ENCODE peak calls at places on chromosome 14, in five cellular contexts. V, H, N, K and S are unnamed samples.

GRCh38 chr14:48936352-48936751 is 649.8 kb downstream of the RPS29 start:
- DNase-seq in V (peak; percentile 49), H (peak; percentile 83), N (no peak), K (peak; percentile 63), S (peak; percentile 39)

GRCh38 chr14:29584992-29585391 is 342.7 kb downstream of the PRKD1 start:
- DNase-seq in V (peak; percentile 79), H (no peak), N (no peak), K (peak; percentile 37), S (peak; percentile 70)

GRCh38 chr14:24982472-24983155 is 67.3 kb downstream of the STXBP6 start:
- DNase-seq in V (peak; percentile 47), H (no peak), N (no peak), K (peak; percentile 80), S (peak; percentile 69)

GRCh38 chr14:32382704-32383103 is 53.6 kb downstream of the AKAP6 start:
- DNase-seq in V (peak; percentile 53), H (peak; percentile 14), N (no peak), K (no peak), S (no peak)

GRCh38 chr14:31449971-31450610 is 7.2 kb downstream of the DTD2 start:
- DNase-seq in V (peak; percentile 68), H (peak; percentile 61), N (peak; percentile 7), K (peak; percentile 66), S (peak; percentile 33)

GRCh38 chr14:64910847-64911495 is 3.3 kb upstream of the CHURC1 start:
- DNase-seq in V (peak; percentile 78), H (peak; percentile 50), N (peak; percentile 39), K (peak; percentile 46), S (peak; percentile 47)

GRCh38 chr14:70013269-70013873 is 134.2 kb downstream of the SMOC1 start:
- DNase-seq in V (peak; percentile 34), H (peak; percentile 52), N (peak; percentile 23), K (peak; percentile 34), S (peak; percentile 48)

GRCh38 chr14:67569011-67569650 is 30.9 kb downstream of the PIGH start:
- DNase-seq in V (no peak), H (no peak), N (no peak), K (no peak), S (no peak)

GRCh38 chr14:55256586-55256985 is 14.6 kb upstream of the FBXO34 start:
- DNase-seq in V (no peak), H (no peak), N (no peak), K (no peak), S (no peak)

GRCh38 chr14:55586411-55586810 is 6.4 kb downstream of the KTN1 start:
- DNase-seq in V (no peak), H (no peak), N (no peak), K (no peak), S (no peak)

GRCh38 chr14:100654814-100655795 is 67.9 kb upstream of the BEGAIN start:
- DNase-seq in V (peak; percentile 51), H (peak; percentile 63), N (no peak), K (no peak), S (peak; percentile 78)

GRCh38 chr14:24298892-24299254 is 707 bp downstream of the DHRS1 start:
- DNase-seq in V (peak; percentile 94), H (peak; percentile 20), N (peak; percentile 24), K (peak; percentile 14), S (peak; percentile 58)

GRCh38 chr14:98754343-98755025 is 517.5 kb downstream of the BCL11B start:
- DNase-seq in V (no peak), H (peak; percentile 3), N (no peak), K (no peak), S (no peak)

GRCh38 chr14:91417134-91417982 is at the start of gene CCDC88C:
- DNase-seq in V (peak; percentile 34), H (peak; percentile 85), N (peak; percentile 22), K (peak; percentile 46), S (peak; percentile 86)

GRCh38 chr14:99317231-99318090 is 45.5 kb upstream of the BCL11B start:
- DNase-seq in V (no peak), H (no peak), N (no peak), K (no peak), S (peak; percentile 5)

GRCh38 chr14:93045965-93046695 is 69.6 kb downstream of the ITPK1 start:
- DNase-seq in V (peak; percentile 78), H (no peak), N (peak; percentile 28), K (peak; percentile 52), S (peak; percentile 66)

GRCh38 chr14:52332269-52332668 is 18.2 kb downstream of the PTGER2 start:
- DNase-seq in V (no peak), H (no peak), N (no peak), K (no peak), S (no peak)

GRCh38 chr14:23660290-23661226 is 24.4 kb downstream of the DHRS2 start:
- DNase-seq in V (no peak), H (no peak), N (no peak), K (no peak), S (no peak)

GRCh38 chr14:92729632-92730358 is 18.6 kb downstream of the LGMN start:
- DNase-seq in V (peak; percentile 63), H (no peak), N (no peak), K (no peak), S (no peak)

GRCh38 chr14:60838601-60839000 is 104.0 kb downstream of the MNAT1 start:
- DNase-seq in V (no peak), H (no peak), N (no peak), K (no peak), S (no peak)

GRCh38 chr14:23071244-23071974 is 14.1 kb upstream of the CDH24 start:
- DNase-seq in V (peak; percentile 96), H (peak; percentile 96), N (no peak), K (peak; percentile 93), S (peak; percentile 94)

GRCh38 chr14:45051896-45052295 is 32.0 kb upstream of the PRPF39 start:
- DNase-seq in V (no peak), H (no peak), N (no peak), K (no peak), S (no peak)

GRCh38 chr14:69693145-69693544 is 73.8 kb upstream of the SRSF5 start:
- DNase-seq in V (no peak), H (no peak), N (no peak), K (peak; percentile 78), S (no peak)

GRCh38 chr14:44961730-44962572 is at the start of the genes KLHL28 and TOGARAM1:
- DNase-seq in V (peak; percentile 100), H (peak; percentile 100), N (peak; percentile 98), K (peak; percentile 100), S (peak; percentile 98)

GRCh38 chr14:102999227-102999895 is 58.0 kb downstream of the CDC42BPB start:
- DNase-seq in V (peak; percentile 63), H (no peak), N (no peak), K (no peak), S (no peak)

GRCh38 chr14:105166571-105167302 is 1.8 kb downstream of the JAG2 start:
- DNase-seq in V (no peak), H (no peak), N (no peak), K (no peak), S (no peak)

GRCh38 chr14:105168093-105168420 is 519 bp downstream of the JAG2 start:
- DNase-seq in V (no peak), H (no peak), N (no peak), K (no peak), S (no peak)

GRCh38 chr14:105168496-105168978 is at the start of gene JAG2:
- DNase-seq in V (peak; percentile 33), H (peak; percentile 73), N (no peak), K (peak; percentile 33), S (peak; percentile 56)

GRCh38 chr14:105168979-105169507 is 467 bp upstream of the JAG2 start:
- DNase-seq in V (peak; percentile 34), H (peak; percentile 77), N (no peak), K (peak; percentile 81), S (peak; percentile 40)

DNA sequence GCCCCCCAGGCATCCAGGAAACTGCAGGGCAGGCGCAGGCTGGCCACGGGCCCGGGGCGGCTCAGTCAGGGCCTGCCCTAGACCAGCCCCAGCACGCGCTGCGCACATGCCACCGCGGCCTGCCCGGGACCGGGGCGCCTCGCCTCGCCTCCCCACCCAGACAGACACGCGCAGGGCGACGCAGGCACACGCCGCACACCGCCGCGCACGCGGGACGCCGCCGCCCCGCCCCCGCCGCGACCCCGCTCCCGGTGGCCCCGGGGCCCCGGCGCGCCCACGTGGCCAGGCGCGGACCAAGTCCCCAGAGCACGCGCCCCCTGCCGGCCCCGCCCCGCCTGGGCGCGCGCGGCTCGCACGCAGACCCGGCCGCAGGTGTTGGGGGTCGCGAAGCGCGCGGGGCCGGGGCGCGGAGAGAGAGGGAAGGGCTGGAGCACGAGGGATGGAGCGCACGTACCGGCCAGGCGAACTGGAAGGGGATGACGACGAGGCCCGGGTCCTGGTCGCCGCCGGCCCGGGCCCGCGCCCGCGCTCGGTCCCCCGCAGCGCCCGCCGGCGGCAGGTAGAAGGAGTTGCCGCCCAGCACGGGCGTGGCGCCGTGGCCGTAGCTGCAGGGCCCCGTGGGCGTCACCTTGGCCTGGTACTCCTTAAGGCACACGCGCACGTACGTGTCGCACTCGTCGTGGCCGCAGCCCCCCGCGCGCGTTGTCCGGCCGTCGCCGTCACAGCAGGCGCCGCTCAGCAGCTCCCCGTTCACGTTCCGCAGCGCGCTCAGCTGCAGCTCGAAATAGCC is 1.1 kb downstream of the JAG2 start:
- DNase-seq in V (peak; percentile 37), H (no peak), N (no peak), K (no peak), S (peak; percentile 48)
- TF ChIP-seq EZH2 in V (peak; percentile 76), H (no peak), N (no peak), K (no peak), S (no peak)

GRCh38 chr14:104138098-104138890 is at the start of gene KIF26A:
- DNase-seq in V (no peak), H (peak; percentile 86), N (peak; percentile 51), K (peak; percentile 57), S (peak; percentile 72)
- TF ChIP-seq EZH2 in V (peak; percentile 21), H (no peak), N (no peak), K (no peak), S (no peak)

DNA sequence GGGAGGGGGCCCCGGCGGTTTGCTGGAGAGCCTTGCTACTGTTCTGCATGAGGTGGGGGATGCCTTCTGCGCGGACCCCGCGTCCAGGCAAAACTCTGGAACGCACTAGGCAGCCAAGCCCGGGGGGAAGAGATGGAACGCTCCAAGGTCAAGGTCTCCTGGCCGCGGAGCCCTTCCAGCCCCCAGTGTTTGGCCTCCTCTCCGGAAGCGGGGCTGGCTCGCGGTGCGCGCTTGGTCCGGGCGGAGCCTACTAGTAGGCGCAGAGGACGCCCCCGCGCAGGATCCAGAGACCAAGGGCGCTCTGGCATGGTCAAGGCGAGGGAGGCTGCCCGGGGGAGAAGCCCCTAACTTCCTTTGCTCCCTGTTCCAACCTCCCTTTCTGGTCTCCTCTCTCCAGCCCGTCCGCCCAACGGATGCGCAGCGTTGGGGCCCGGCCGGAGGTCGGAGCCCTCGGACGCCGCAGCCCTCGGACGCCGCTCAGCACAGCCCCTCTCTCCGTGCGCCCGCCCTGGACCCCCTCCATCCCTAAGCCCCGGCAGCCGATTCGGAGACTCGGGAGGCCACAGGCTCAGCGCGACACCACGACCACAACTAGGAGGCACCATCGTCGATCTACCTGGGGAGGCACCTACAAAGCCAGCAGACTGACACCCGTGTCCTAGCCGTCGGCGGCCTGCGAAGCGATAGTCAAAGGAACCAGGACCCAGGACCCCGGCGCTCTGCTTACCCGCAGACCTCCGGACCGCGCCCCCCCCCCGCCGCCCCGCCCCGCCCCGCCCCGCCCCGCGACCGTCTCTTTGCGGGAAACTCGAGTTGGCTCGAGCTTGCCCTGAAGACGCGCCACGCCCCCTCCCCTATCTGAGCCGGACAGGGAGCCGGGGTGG is 587 bp upstream of the KCNK13 start:
- DNase-seq in V (peak; percentile 13), H (no peak), N (no peak), K (no peak), S (no peak)
- TF ChIP-seq EZH2 in V (peak; percentile 88), H (peak; percentile 62), N (no peak), K (peak; percentile 70), S (peak; percentile 41)

GRCh38 chr14:101705733-101706508 is 55.6 kb upstream of the PPP2R5C start:
- DNase-seq in V (peak; percentile 34), H (peak; percentile 56), N (no peak), K (no peak), S (peak; percentile 76)
- TF ChIP-seq EZH2 in V (no peak), H (no peak), N (no peak), K (peak; percentile 76), S (peak; percentile 39)

GRCh38 chr14:36646664-36647416 is 14.8 kb upstream of the PAX9 start:
- DNase-seq in V (peak; percentile 42), H (peak; percentile 82), N (no peak), K (no peak), S (peak; percentile 54)
- TF ChIP-seq EZH2 in V (no peak), H (no peak), N (no peak), K (peak; percentile 73), S (peak; percentile 86)